ENCODE peak calls at places on chromosomes 13 and 19, in seven cellular contexts. W is esophagus muscularis mucosa, A is upper lobe of left lung, C is A549, N is transverse colon, T is IMR-90, L is esophagus squamous epithelium. J is an unnamed sample.

GRCh38 chr13:92175330-92175729 is 776.9 kb downstream of the GPC5 start:
- DNase-seq in W (no peak), A (no peak), C (no peak), N (no peak), T (peak), L (no peak), J (no peak)

GRCh38 chr13:46622918-46623256 is 69.9 kb downstream of the LRCH1 start:
- DNase-seq in W (no peak), A (no peak), C (no peak), N (peak), T (peak), L (no peak), J (peak)

GRCh38 chr19:13195678-13196077 is 45.5 kb downstream of the IER2 start:
- DNase-seq in W (no peak), A (no peak), C (no peak), N (peak), T (no peak), L (no peak), J (no peak)

GRCh38 chr13:112188298-112188610 is 121.3 kb downstream of the SOX1 start:
- DNase-seq in W (no peak), A (no peak), C (no peak), N (no peak), T (no peak), L (no peak), J (no peak)

GRCh38 chr19:19321143-19321577 is 531 bp downstream of the MAU2 start:
- DNase-seq in W (no peak), A (no peak), C (peak), N (peak), T (no peak), L (no peak), J (no peak)

GRCh38 chr19:42122691-42123607 is 9.3 kb downstream of the POU2F2 start:
- DNase-seq in W (no peak), A (no peak), C (no peak), N (no peak), T (no peak), L (no peak), J (no peak)

GRCh38 chr13:40812724-40813445 is 23.5 kb downstream of the SLC25A15 start:
- DNase-seq in W (no peak), A (peak), C (no peak), N (no peak), T (peak), L (no peak), J (no peak)

GRCh38 chr13:34678154-34678553 is 263.9 kb upstream of the NBEA start:
- DNase-seq in W (no peak), A (no peak), C (peak), N (no peak), T (no peak), L (no peak), J (no peak)

GRCh38 chr19:2249880-2250764 is 999 bp downstream of the AMH start:
- DNase-seq in W (no peak), A (peak), C (no peak), N (no peak), T (no peak), L (no peak), J (no peak)

GRCh38 chr19:58042709-58043340 is 9.0 kb downstream of the ZSCAN1 start:
- DNase-seq in W (no peak), A (peak), C (no peak), N (no peak), T (no peak), L (no peak), J (no peak)

GRCh38 chr13:107827840-107828549 is 387.3 kb downstream of the LIG4 start:
- DNase-seq in W (no peak), A (no peak), C (no peak), N (no peak), T (no peak), L (no peak), J (no peak)

GRCh38 chr19:58356236-58356970 is 3.1 kb upstream of the A1BG start:
- DNase-seq in W (no peak), A (peak), C (no peak), N (no peak), T (peak), L (no peak), J (no peak)

GRCh38 chr19:703651-704446 is 4.9 kb upstream of the PALM start:
- DNase-seq in W (no peak), A (peak), C (peak), N (peak), T (peak), L (no peak), J (peak)

GRCh38 chr19:17988161-17988560 is 19.8 kb upstream of the ARRDC2 start:
- DNase-seq in W (no peak), A (no peak), C (no peak), N (no peak), T (no peak), L (no peak), J (no peak)

GRCh38 chr19:45469835-45470146 is 2.0 kb downstream of the FOSB start:
- DNase-seq in W (no peak), A (peak), C (no peak), N (peak), T (no peak), L (no peak), J (no peak)

GRCh38 chr13:49499889-49500660 is 4.3 kb downstream of the PHF11 start:
- DNase-seq in W (no peak), A (no peak), C (no peak), N (no peak), T (peak), L (no peak), J (no peak)

GRCh38 chr13:28530729-28531194 is 35.8 kb upstream of the FLT1 start:
- DNase-seq in W (no peak), A (no peak), C (no peak), N (no peak), T (no peak), L (no peak), J (no peak)

GRCh38 chr19:19460258-19460731 is 54.8 kb downstream of the GATAD2A start:
- DNase-seq in W (no peak), A (peak), C (no peak), N (no peak), T (peak), L (no peak), J (no peak)

GRCh38 chr13:78121459-78122348 is 203.1 kb upstream of the EDNRB start:
- DNase-seq in W (no peak), A (no peak), C (peak), N (peak), T (peak), L (no peak), J (no peak)

GRCh38 chr19:16069813-16070365 is 6.4 kb upstream of the TPM4 start:
- DNase-seq in W (no peak), A (peak), C (no peak), N (peak), T (no peak), L (no peak), J (no peak)
- H3K4me3 ChIP-seq in W (peak), A (peak), C (no peak), N (peak), T (no peak), L (peak), J (peak)

GRCh38 chr19:56121180-56122167 is at the start of gene ZNF787:
- DNase-seq in W (peak), A (peak), C (peak), N (peak), T (peak), L (peak), J (peak)
- TF ChIP-seq POLR2A in W (peak), A (peak), C (peak), N (peak), T (peak), L (peak), J (peak)

DNA sequence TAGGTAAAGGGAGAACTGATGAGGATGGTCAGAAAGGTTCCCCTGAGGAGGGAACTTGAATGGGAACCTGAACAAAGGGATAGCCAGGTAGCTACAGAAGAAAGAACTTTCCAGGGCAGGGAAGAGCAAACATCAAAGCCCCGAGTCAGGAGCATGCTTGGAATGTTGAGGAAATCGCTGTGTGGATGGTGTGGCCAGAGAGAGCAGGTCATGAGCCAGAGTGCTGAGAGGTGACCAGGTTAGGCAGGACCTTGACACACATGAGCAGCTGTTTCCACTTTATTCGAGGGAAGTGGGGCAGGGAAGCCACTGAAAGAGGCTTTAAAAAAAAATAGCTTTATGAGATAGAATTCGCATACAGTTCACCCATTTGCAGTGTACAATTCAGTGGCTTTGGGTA is 4.4 kb downstream of the RAB8A start:
- DNase-seq in W (no peak), A (no peak), C (no peak), N (no peak), T (no peak), L (no peak), J (no peak)
- H3K4me3 ChIP-seq in W (no peak), A (no peak), C (no peak), N (no peak), T (no peak), L (no peak), J (no peak)

DNA sequence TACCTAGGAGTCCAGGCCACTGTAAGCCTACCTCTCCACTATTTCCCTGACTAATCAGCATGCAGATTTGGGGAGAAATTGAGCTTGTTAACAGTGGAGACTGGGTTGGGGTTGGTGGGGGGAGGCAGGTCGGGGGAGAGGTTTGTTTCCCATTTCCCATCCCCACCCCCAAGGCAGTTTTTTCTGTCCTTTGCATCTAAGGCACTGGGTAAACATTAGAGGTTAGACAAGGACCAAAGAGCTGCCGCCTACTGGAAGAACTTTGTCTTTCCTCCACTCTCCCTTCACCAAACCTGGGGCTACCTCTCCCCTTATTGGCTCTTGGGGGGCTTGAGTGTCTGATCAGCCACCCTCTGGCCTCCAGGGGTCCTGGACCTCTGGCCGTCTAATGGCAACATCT is 953 bp downstream of the KCNN4 start:
- DNase-seq in W (no peak), A (no peak), C (peak), N (no peak), T (no peak), L (no peak), J (no peak)
- TF ChIP-seq POLR2A in W (no peak), A (no peak), C (no peak), N (no peak), T (no peak), L (no peak), J (no peak)

DNA sequence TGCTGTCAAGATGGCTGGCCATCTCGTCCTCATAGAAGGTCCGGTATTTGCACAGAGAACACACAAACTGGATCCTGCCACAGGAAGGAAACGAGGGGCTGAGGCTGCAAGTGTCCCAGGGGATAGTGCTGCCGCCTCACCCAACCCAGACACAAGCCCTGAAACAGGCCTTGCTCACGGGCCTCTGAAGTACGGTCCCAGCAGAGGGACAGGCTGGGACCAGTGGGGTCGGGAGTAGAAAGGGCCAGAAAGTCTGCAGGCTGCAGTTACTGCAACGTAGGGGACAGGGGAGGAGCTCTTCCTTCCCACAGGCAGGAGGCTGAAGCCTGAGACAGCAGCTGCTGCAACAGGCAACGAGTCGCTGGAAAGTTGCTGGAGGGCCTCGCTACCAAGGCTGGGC is 18.2 kb upstream of the AKAP8 start:
- DNase-seq in W (no peak), A (no peak), C (no peak), N (no peak), T (no peak), L (no peak), J (no peak)
- H3K4me3 ChIP-seq in W (no peak), A (no peak), C (no peak), N (no peak), T (no peak), L (no peak), J (no peak)

GRCh38 chr13:52159159-52159982 is at the start of gene NEK3:
- DNase-seq in W (peak), A (peak), C (peak), N (peak), T (peak), L (peak), J (peak)
- TF ChIP-seq POLR2A in W (no peak), A (peak), C (peak), N (peak), T (no peak), L (no peak), J (no peak)

GRCh38 chr19:48634036-48634342 is 3.2 kb downstream of the DBP start:
- DNase-seq in W (no peak), A (no peak), C (no peak), N (no peak), T (no peak), L (no peak), J (no peak)
- H3K4me3 ChIP-seq in W (peak), A (no peak), C (no peak), N (peak), T (peak), L (peak), J (peak)